ENCODE peak calls at places on chromosomes 13 and 19, in seven cellular contexts. One of them, this sample, is unnamed.

GRCh38 chr13:85313761-85314503 is 485.3 kb downstream of the SLITRK6 start:
- DNase-seq in stimulated activated CD8-positive, alpha-beta memory T cell treated with anti-CD3 and anti-CD28 coated beads, Interleukin-7, amount 100 ng/mL, for 48 hours: no peak
- DNase-seq in astrocyte of the spinal cord: peak
- DNase-seq in A549: peak
- DNase-seq in CD4-positive, alpha-beta memory T cell: no peak
- DNase-seq in hepatocyte: peak
- DNase-seq in GM23248: no peak
- DNase-seq in this sample: no peak

GRCh38 chr19:48635966-48636858 is 967 bp downstream of the DBP start:
- DNase-seq in stimulated activated CD8-positive, alpha-beta memory T cell treated with anti-CD3 and anti-CD28 coated beads, Interleukin-7, amount 100 ng/mL, for 48 hours: no peak
- DNase-seq in GM23248: peak
- DNase-seq in CD4-positive, alpha-beta memory T cell: no peak
- DNase-seq in hepatocyte: peak
- DNase-seq in astrocyte of the spinal cord: no peak
- DNase-seq in A549: no peak
- DNase-seq in this sample: no peak

GRCh38 chr13:27354379-27354778 is 70.0 kb upstream of the GTF3A start:
- DNase-seq in A549: no peak
- DNase-seq in astrocyte of the spinal cord: peak
- DNase-seq in GM23248: peak
- DNase-seq in hepatocyte: no peak
- DNase-seq in CD4-positive, alpha-beta memory T cell: no peak
- DNase-seq in stimulated activated CD8-positive, alpha-beta memory T cell treated with anti-CD3 and anti-CD28 coated beads, Interleukin-7, amount 100 ng/mL, for 48 hours: no peak
- DNase-seq in this sample: no peak

GRCh38 chr19:2046046-2046907 is 4.8 kb downstream of the MKNK2 start:
- DNase-seq in hepatocyte: peak
- DNase-seq in A549: no peak
- DNase-seq in GM23248: no peak
- DNase-seq in stimulated activated CD8-positive, alpha-beta memory T cell treated with anti-CD3 and anti-CD28 coated beads, Interleukin-7, amount 100 ng/mL, for 48 hours: no peak
- DNase-seq in astrocyte of the spinal cord: no peak
- DNase-seq in CD4-positive, alpha-beta memory T cell: no peak
- DNase-seq in this sample: no peak

GRCh38 chr19:38317104-38317612 is 1.4 kb upstream of the YIF1B start:
- DNase-seq in astrocyte of the spinal cord: no peak
- DNase-seq in A549: no peak
- DNase-seq in stimulated activated CD8-positive, alpha-beta memory T cell treated with anti-CD3 and anti-CD28 coated beads, Interleukin-7, amount 100 ng/mL, for 48 hours: no peak
- DNase-seq in CD4-positive, alpha-beta memory T cell: peak
- DNase-seq in GM23248: no peak
- DNase-seq in hepatocyte: no peak
- DNase-seq in this sample: no peak

GRCh38 chr19:41376241-41376997 is at the start of gene TMEM91:
- DNase-seq in stimulated activated CD8-positive, alpha-beta memory T cell treated with anti-CD3 and anti-CD28 coated beads, Interleukin-7, amount 100 ng/mL, for 48 hours: no peak
- DNase-seq in GM23248: peak
- DNase-seq in A549: no peak
- DNase-seq in CD4-positive, alpha-beta memory T cell: no peak
- DNase-seq in astrocyte of the spinal cord: no peak
- DNase-seq in hepatocyte: peak
- DNase-seq in this sample: peak

GRCh38 chr13:79741006-79741405 is 260.1 kb downstream of the NDFIP2 start:
- DNase-seq in CD4-positive, alpha-beta memory T cell: no peak
- DNase-seq in A549: no peak
- DNase-seq in stimulated activated CD8-positive, alpha-beta memory T cell treated with anti-CD3 and anti-CD28 coated beads, Interleukin-7, amount 100 ng/mL, for 48 hours: no peak
- DNase-seq in GM23248: peak
- DNase-seq in hepatocyte: peak
- DNase-seq in astrocyte of the spinal cord: peak
- DNase-seq in this sample: no peak

GRCh38 chr13:36282818-36283432 is 14.7 kb downstream of the CCDC169 start:
- DNase-seq in CD4-positive, alpha-beta memory T cell: peak
- DNase-seq in astrocyte of the spinal cord: peak
- DNase-seq in A549: peak
- DNase-seq in GM23248: peak
- DNase-seq in stimulated activated CD8-positive, alpha-beta memory T cell treated with anti-CD3 and anti-CD28 coated beads, Interleukin-7, amount 100 ng/mL, for 48 hours: no peak
- DNase-seq in hepatocyte: peak
- DNase-seq in this sample: no peak

GRCh38 chr19:8305798-8306197 is 2.4 kb downstream of the CD320 start:
- DNase-seq in astrocyte of the spinal cord: no peak
- DNase-seq in hepatocyte: no peak
- DNase-seq in A549: no peak
- DNase-seq in CD4-positive, alpha-beta memory T cell: no peak
- DNase-seq in GM23248: no peak
- DNase-seq in stimulated activated CD8-positive, alpha-beta memory T cell treated with anti-CD3 and anti-CD28 coated beads, Interleukin-7, amount 100 ng/mL, for 48 hours: no peak
- DNase-seq in this sample: peak

GRCh38 chr13:99830931-99831330 is 140.6 kb downstream of the ZIC5 start:
- DNase-seq in A549: no peak
- DNase-seq in stimulated activated CD8-positive, alpha-beta memory T cell treated with anti-CD3 and anti-CD28 coated beads, Interleukin-7, amount 100 ng/mL, for 48 hours: no peak
- DNase-seq in astrocyte of the spinal cord: no peak
- DNase-seq in GM23248: no peak
- DNase-seq in CD4-positive, alpha-beta memory T cell: no peak
- DNase-seq in hepatocyte: no peak
- DNase-seq in this sample: no peak

GRCh38 chr19:33005440-33005839 is 33.4 kb downstream of the FAAP24 start:
- DNase-seq in astrocyte of the spinal cord: no peak
- DNase-seq in hepatocyte: no peak
- DNase-seq in CD4-positive, alpha-beta memory T cell: no peak
- DNase-seq in stimulated activated CD8-positive, alpha-beta memory T cell treated with anti-CD3 and anti-CD28 coated beads, Interleukin-7, amount 100 ng/mL, for 48 hours: no peak
- DNase-seq in A549: no peak
- DNase-seq in GM23248: no peak
- DNase-seq in this sample: no peak

GRCh38 chr13:41597348-41598041 is 140.1 kb downstream of the RGCC start:
- DNase-seq in astrocyte of the spinal cord: peak
- DNase-seq in A549: no peak
- DNase-seq in hepatocyte: no peak
- DNase-seq in CD4-positive, alpha-beta memory T cell: no peak
- DNase-seq in GM23248: peak
- DNase-seq in stimulated activated CD8-positive, alpha-beta memory T cell treated with anti-CD3 and anti-CD28 coated beads, Interleukin-7, amount 100 ng/mL, for 48 hours: no peak
- DNase-seq in this sample: no peak

GRCh38 chr19:49056101-49056901 is 1.2 kb downstream of the CGB7 start:
- DNase-seq in A549: peak
- DNase-seq in astrocyte of the spinal cord: peak
- DNase-seq in hepatocyte: peak
- DNase-seq in stimulated activated CD8-positive, alpha-beta memory T cell treated with anti-CD3 and anti-CD28 coated beads, Interleukin-7, amount 100 ng/mL, for 48 hours: no peak
- DNase-seq in CD4-positive, alpha-beta memory T cell: peak
- DNase-seq in GM23248: peak
- DNase-seq in this sample: no peak

GRCh38 chr19:9498183-9498902 is at the start of gene ZNF560:
- DNase-seq in stimulated activated CD8-positive, alpha-beta memory T cell treated with anti-CD3 and anti-CD28 coated beads, Interleukin-7, amount 100 ng/mL, for 48 hours: no peak
- DNase-seq in GM23248: peak
- DNase-seq in hepatocyte: no peak
- DNase-seq in A549: no peak
- DNase-seq in CD4-positive, alpha-beta memory T cell: no peak
- DNase-seq in astrocyte of the spinal cord: peak
- DNase-seq in this sample: no peak

GRCh38 chr13:28129911-28130693 is 8.2 kb upstream of the PAN3 start:
- DNase-seq in CD4-positive, alpha-beta memory T cell: no peak
- DNase-seq in GM23248: no peak
- DNase-seq in A549: no peak
- DNase-seq in stimulated activated CD8-positive, alpha-beta memory T cell treated with anti-CD3 and anti-CD28 coated beads, Interleukin-7, amount 100 ng/mL, for 48 hours: no peak
- DNase-seq in hepatocyte: no peak
- DNase-seq in astrocyte of the spinal cord: no peak
- DNase-seq in this sample: no peak

GRCh38 chr13:41495044-41495443 is 37.7 kb downstream of the RGCC start:
- DNase-seq in stimulated activated CD8-positive, alpha-beta memory T cell treated with anti-CD3 and anti-CD28 coated beads, Interleukin-7, amount 100 ng/mL, for 48 hours: no peak
- DNase-seq in GM23248: no peak
- DNase-seq in astrocyte of the spinal cord: no peak
- DNase-seq in hepatocyte: no peak
- DNase-seq in CD4-positive, alpha-beta memory T cell: no peak
- DNase-seq in A549: no peak
- DNase-seq in this sample: no peak

GRCh38 chr13:50735071-50735470 is 108.4 kb downstream of the DLEU7 start:
- DNase-seq in hepatocyte: no peak
- DNase-seq in stimulated activated CD8-positive, alpha-beta memory T cell treated with anti-CD3 and anti-CD28 coated beads, Interleukin-7, amount 100 ng/mL, for 48 hours: no peak
- DNase-seq in A549: no peak
- DNase-seq in astrocyte of the spinal cord: no peak
- DNase-seq in CD4-positive, alpha-beta memory T cell: no peak
- DNase-seq in GM23248: peak
- DNase-seq in this sample: no peak

GRCh38 chr13:84651288-84651687 is 769.0 kb upstream of the SLITRK1 start:
- DNase-seq in hepatocyte: peak
- DNase-seq in astrocyte of the spinal cord: peak
- DNase-seq in A549: no peak
- DNase-seq in stimulated activated CD8-positive, alpha-beta memory T cell treated with anti-CD3 and anti-CD28 coated beads, Interleukin-7, amount 100 ng/mL, for 48 hours: no peak
- DNase-seq in CD4-positive, alpha-beta memory T cell: no peak
- DNase-seq in GM23248: peak
- DNase-seq in this sample: no peak

GRCh38 chr13:101919541-101920306 is 467.2 kb downstream of the ITGBL1 start:
- DNase-seq in GM23248: peak
- DNase-seq in A549: no peak
- DNase-seq in astrocyte of the spinal cord: peak
- DNase-seq in hepatocyte: peak
- DNase-seq in stimulated activated CD8-positive, alpha-beta memory T cell treated with anti-CD3 and anti-CD28 coated beads, Interleukin-7, amount 100 ng/mL, for 48 hours: no peak
- DNase-seq in CD4-positive, alpha-beta memory T cell: no peak
- DNase-seq in this sample: no peak

GRCh38 chr13:90868321-90868920 is 479.1 kb upstream of the MIR17HG start:
- DNase-seq in hepatocyte: peak
- DNase-seq in CD4-positive, alpha-beta memory T cell: no peak
- DNase-seq in astrocyte of the spinal cord: peak
- DNase-seq in A549: peak
- DNase-seq in stimulated activated CD8-positive, alpha-beta memory T cell treated with anti-CD3 and anti-CD28 coated beads, Interleukin-7, amount 100 ng/mL, for 48 hours: no peak
- DNase-seq in GM23248: peak
- DNase-seq in this sample: no peak

GRCh38 chr19:46115396-46116109 is 8.9 kb downstream of the IGFL3 start:
- DNase-seq in GM23248: peak
- DNase-seq in stimulated activated CD8-positive, alpha-beta memory T cell treated with anti-CD3 and anti-CD28 coated beads, Interleukin-7, amount 100 ng/mL, for 48 hours: peak
- DNase-seq in hepatocyte: peak
- DNase-seq in A549: no peak
- DNase-seq in astrocyte of the spinal cord: peak
- DNase-seq in CD4-positive, alpha-beta memory T cell: no peak
- DNase-seq in this sample: no peak

GRCh38 chr13:23575632-23576031 is 5.4 kb downstream of the TNFRSF19 start:
- DNase-seq in hepatocyte: no peak
- DNase-seq in A549: no peak
- DNase-seq in GM23248: no peak
- DNase-seq in stimulated activated CD8-positive, alpha-beta memory T cell treated with anti-CD3 and anti-CD28 coated beads, Interleukin-7, amount 100 ng/mL, for 48 hours: no peak
- DNase-seq in CD4-positive, alpha-beta memory T cell: no peak
- DNase-seq in astrocyte of the spinal cord: no peak
- DNase-seq in this sample: no peak

GRCh38 chr19:23440791-23441190 is 45.5 kb upstream of the ZNF91 start:
- DNase-seq in GM23248: peak
- DNase-seq in hepatocyte: no peak
- DNase-seq in A549: peak
- DNase-seq in CD4-positive, alpha-beta memory T cell: no peak
- DNase-seq in stimulated activated CD8-positive, alpha-beta memory T cell treated with anti-CD3 and anti-CD28 coated beads, Interleukin-7, amount 100 ng/mL, for 48 hours: no peak
- DNase-seq in astrocyte of the spinal cord: no peak
- DNase-seq in this sample: no peak

GRCh38 chr13:27833206-27833605 is 40.9 kb downstream of the GSX1 start:
- DNase-seq in A549: no peak
- DNase-seq in hepatocyte: no peak
- DNase-seq in GM23248: no peak
- DNase-seq in CD4-positive, alpha-beta memory T cell: no peak
- DNase-seq in astrocyte of the spinal cord: no peak
- DNase-seq in stimulated activated CD8-positive, alpha-beta memory T cell treated with anti-CD3 and anti-CD28 coated beads, Interleukin-7, amount 100 ng/mL, for 48 hours: no peak
- DNase-seq in this sample: peak

GRCh38 chr13:26133851-26134250 is 82.0 kb upstream of the SHISA2 start:
- DNase-seq in hepatocyte: no peak
- DNase-seq in GM23248: no peak
- DNase-seq in astrocyte of the spinal cord: no peak
- DNase-seq in A549: no peak
- DNase-seq in CD4-positive, alpha-beta memory T cell: no peak
- DNase-seq in stimulated activated CD8-positive, alpha-beta memory T cell treated with anti-CD3 and anti-CD28 coated beads, Interleukin-7, amount 100 ng/mL, for 48 hours: no peak
- DNase-seq in this sample: no peak

GRCh38 chr13:106475852-106476251 is 59.6 kb downstream of the EFNB2 start:
- DNase-seq in CD4-positive, alpha-beta memory T cell: no peak
- DNase-seq in A549: no peak
- DNase-seq in stimulated activated CD8-positive, alpha-beta memory T cell treated with anti-CD3 and anti-CD28 coated beads, Interleukin-7, amount 100 ng/mL, for 48 hours: no peak
- DNase-seq in astrocyte of the spinal cord: no peak
- DNase-seq in hepatocyte: peak
- DNase-seq in GM23248: no peak
- DNase-seq in this sample: no peak

GRCh38 chr13:28297341-28297740 is 159.0 kb downstream of the PAN3 start:
- DNase-seq in astrocyte of the spinal cord: peak
- DNase-seq in hepatocyte: no peak
- DNase-seq in GM23248: no peak
- DNase-seq in stimulated activated CD8-positive, alpha-beta memory T cell treated with anti-CD3 and anti-CD28 coated beads, Interleukin-7, amount 100 ng/mL, for 48 hours: no peak
- DNase-seq in A549: no peak
- DNase-seq in CD4-positive, alpha-beta memory T cell: no peak
- DNase-seq in this sample: no peak

GRCh38 chr19:54518844-54519243 is 16.2 kb downstream of the LAIR2 start:
- DNase-seq in CD4-positive, alpha-beta memory T cell: no peak
- DNase-seq in A549: no peak
- DNase-seq in stimulated activated CD8-positive, alpha-beta memory T cell treated with anti-CD3 and anti-CD28 coated beads, Interleukin-7, amount 100 ng/mL, for 48 hours: no peak
- DNase-seq in hepatocyte: no peak
- DNase-seq in astrocyte of the spinal cord: no peak
- DNase-seq in GM23248: no peak
- DNase-seq in this sample: no peak

GRCh38 chr13:41054919-41055619 is 6.2 kb upstream of the WBP4 start:
- DNase-seq in GM23248: peak
- DNase-seq in A549: peak
- DNase-seq in stimulated activated CD8-positive, alpha-beta memory T cell treated with anti-CD3 and anti-CD28 coated beads, Interleukin-7, amount 100 ng/mL, for 48 hours: no peak
- DNase-seq in hepatocyte: peak
- DNase-seq in astrocyte of the spinal cord: no peak
- DNase-seq in CD4-positive, alpha-beta memory T cell: no peak
- DNase-seq in this sample: no peak

GRCh38 chr19:51375504-51376221 is 3.2 kb upstream of the NKG7 start:
- DNase-seq in CD4-positive, alpha-beta memory T cell: no peak
- DNase-seq in hepatocyte: no peak
- DNase-seq in GM23248: no peak
- DNase-seq in A549: no peak
- DNase-seq in stimulated activated CD8-positive, alpha-beta memory T cell treated with anti-CD3 and anti-CD28 coated beads, Interleukin-7, amount 100 ng/mL, for 48 hours: no peak
- DNase-seq in astrocyte of the spinal cord: no peak
- DNase-seq in this sample: peak

GRCh38 chr19:56596676-56597075 is 1.6 kb downstream of the ZNF71 start:
- DNase-seq in CD4-positive, alpha-beta memory T cell: no peak
- DNase-seq in stimulated activated CD8-positive, alpha-beta memory T cell treated with anti-CD3 and anti-CD28 coated beads, Interleukin-7, amount 100 ng/mL, for 48 hours: no peak
- DNase-seq in A549: no peak
- DNase-seq in hepatocyte: no peak
- DNase-seq in GM23248: no peak
- DNase-seq in astrocyte of the spinal cord: no peak
- DNase-seq in this sample: no peak

GRCh38 chr13:98399756-98400155 is 177.2 kb downstream of the STK24 start:
- DNase-seq in stimulated activated CD8-positive, alpha-beta memory T cell treated with anti-CD3 and anti-CD28 coated beads, Interleukin-7, amount 100 ng/mL, for 48 hours: no peak
- DNase-seq in hepatocyte: no peak
- DNase-seq in A549: no peak
- DNase-seq in GM23248: peak
- DNase-seq in CD4-positive, alpha-beta memory T cell: no peak
- DNase-seq in astrocyte of the spinal cord: no peak
- DNase-seq in this sample: no peak

GRCh38 chr13:40178130-40178529 is 488.3 kb downstream of the FOXO1 start:
- DNase-seq in astrocyte of the spinal cord: no peak
- DNase-seq in hepatocyte: no peak
- DNase-seq in GM23248: no peak
- DNase-seq in CD4-positive, alpha-beta memory T cell: no peak
- DNase-seq in stimulated activated CD8-positive, alpha-beta memory T cell treated with anti-CD3 and anti-CD28 coated beads, Interleukin-7, amount 100 ng/mL, for 48 hours: no peak
- DNase-seq in A549: no peak
- DNase-seq in this sample: no peak

GRCh38 chr19:55370305-55370988 is at the start of gene IL11:
- DNase-seq in CD4-positive, alpha-beta memory T cell: no peak
- DNase-seq in GM23248: peak
- DNase-seq in astrocyte of the spinal cord: peak
- DNase-seq in stimulated activated CD8-positive, alpha-beta memory T cell treated with anti-CD3 and anti-CD28 coated beads, Interleukin-7, amount 100 ng/mL, for 48 hours: no peak
- DNase-seq in hepatocyte: peak
- DNase-seq in A549: peak
- DNase-seq in this sample: no peak

GRCh38 chr19:49553451-49554271 is 25.9 kb downstream of the RCN3 start:
- DNase-seq in A549: no peak
- DNase-seq in hepatocyte: peak
- DNase-seq in stimulated activated CD8-positive, alpha-beta memory T cell treated with anti-CD3 and anti-CD28 coated beads, Interleukin-7, amount 100 ng/mL, for 48 hours: no peak
- DNase-seq in astrocyte of the spinal cord: peak
- DNase-seq in GM23248: peak
- DNase-seq in CD4-positive, alpha-beta memory T cell: peak
- DNase-seq in this sample: no peak

GRCh38 chr13:83815598-83815997 is 66.7 kb downstream of the SLITRK1 start:
- DNase-seq in stimulated activated CD8-positive, alpha-beta memory T cell treated with anti-CD3 and anti-CD28 coated beads, Interleukin-7, amount 100 ng/mL, for 48 hours: no peak
- DNase-seq in hepatocyte: no peak
- DNase-seq in GM23248: no peak
- DNase-seq in A549: no peak
- DNase-seq in astrocyte of the spinal cord: no peak
- DNase-seq in CD4-positive, alpha-beta memory T cell: no peak
- DNase-seq in this sample: no peak

GRCh38 chr19:40412866-40413265 is 312 bp downstream of the PRX start:
- DNase-seq in A549: no peak
- DNase-seq in stimulated activated CD8-positive, alpha-beta memory T cell treated with anti-CD3 and anti-CD28 coated beads, Interleukin-7, amount 100 ng/mL, for 48 hours: no peak
- DNase-seq in hepatocyte: no peak
- DNase-seq in GM23248: no peak
- DNase-seq in astrocyte of the spinal cord: no peak
- DNase-seq in CD4-positive, alpha-beta memory T cell: no peak
- DNase-seq in this sample: no peak